ENCODE peak calls at places on chromosomes 11 and 22, in nine cellular contexts. W is colonic mucosa, F is GM12864, D is nephron progenitor cell, C is AG04449, Q is spleen, P is Panc1, R is A673, A is BE2C. X is an unnamed sample.

GRCh38 chr11:112871909-112872511 is 89.2 kb upstream of the NCAM1 start:
- DNase-seq in W (no peak), F (no peak), D (no peak), C (no peak), Q (no peak), P (no peak), R (peak; percentile 10), A (peak; percentile 24), X (no peak)

GRCh38 chr11:66457826-66458225 is 8.9 kb upstream of the PELI3 start:
- DNase-seq in W (no peak), F (no peak), D (no peak), C (no peak), Q (no peak), P (no peak), R (no peak), A (no peak), X (no peak)

GRCh38 chr22:23542933-23543332 is 37.2 kb downstream of the IGLL1 start:
- DNase-seq in W (no peak), F (no peak), D (no peak), C (no peak), Q (no peak), P (no peak), R (no peak), A (no peak), X (peak; percentile 50)

GRCh38 chr11:212150-213100 is 4.9 kb downstream of the RIC8A start:
- DNase-seq in W (no peak), F (no peak), D (no peak), C (no peak), Q (no peak), P (no peak), R (no peak), A (no peak), X (no peak)

GRCh38 chr11:73784734-73785133 is 2.9 kb upstream of the MRPL48 start:
- DNase-seq in W (no peak), F (no peak), D (no peak), C (no peak), Q (no peak), P (no peak), R (no peak), A (no peak), X (no peak)

GRCh38 chr11:118889796-118890195 is 6.1 kb downstream of the CXCR5 start:
- DNase-seq in W (no peak), F (no peak), D (no peak), C (no peak), Q (no peak), P (no peak), R (no peak), A (no peak), X (peak; percentile 47)

GRCh38 chr11:66015094-66015881 is 3.5 kb downstream of the CST6 start:
- DNase-seq in W (no peak), F (no peak), D (no peak), C (peak; percentile 5), Q (no peak), P (no peak), R (peak; percentile 87), A (no peak), X (peak; percentile 56)

GRCh38 chr11:29263971-29264682 is 752.7 kb downstream of the KCNA4 start:
- DNase-seq in W (no peak), F (no peak), D (no peak), C (no peak), Q (no peak), P (no peak), R (no peak), A (no peak), X (peak; percentile 46)

GRCh38 chr11:26715133-26715532 is 6.7 kb downstream of the SLC5A12 start:
- DNase-seq in W (no peak), F (no peak), D (no peak), C (no peak), Q (no peak), P (no peak), R (no peak), A (no peak), X (peak; percentile 19)

GRCh38 chr22:38292694-38293093 is 19.9 kb upstream of the TMEM184B start:
- DNase-seq in W (no peak), F (no peak), D (no peak), C (no peak), Q (no peak), P (no peak), R (no peak), A (no peak), X (no peak)

GRCh38 chr11:117413616-117414015 is 86.0 kb downstream of the CEP164 start:
- DNase-seq in W (no peak), F (no peak), D (no peak), C (no peak), Q (no peak), P (no peak), R (no peak), A (no peak), X (no peak)

GRCh38 chr22:18031670-18032454 is 7.5 kb upstream of the MICAL3 start:
- DNase-seq in W (no peak), F (no peak), D (no peak), C (peak; percentile 92), Q (peak; percentile 38), P (peak; percentile 86), R (peak; percentile 82), A (peak; percentile 24), X (peak; percentile 98)

GRCh38 chr11:91731051-91731450 is 493.6 kb upstream of the FAT3 start:
- DNase-seq in W (no peak), F (no peak), D (no peak), C (no peak), Q (no peak), P (no peak), R (no peak), A (no peak), X (no peak)

GRCh38 chr11:91730620-91731019 is 494.0 kb upstream of the FAT3 start:
- DNase-seq in W (no peak), F (no peak), D (no peak), C (no peak), Q (no peak), P (no peak), R (no peak), A (no peak), X (no peak)

DNA sequence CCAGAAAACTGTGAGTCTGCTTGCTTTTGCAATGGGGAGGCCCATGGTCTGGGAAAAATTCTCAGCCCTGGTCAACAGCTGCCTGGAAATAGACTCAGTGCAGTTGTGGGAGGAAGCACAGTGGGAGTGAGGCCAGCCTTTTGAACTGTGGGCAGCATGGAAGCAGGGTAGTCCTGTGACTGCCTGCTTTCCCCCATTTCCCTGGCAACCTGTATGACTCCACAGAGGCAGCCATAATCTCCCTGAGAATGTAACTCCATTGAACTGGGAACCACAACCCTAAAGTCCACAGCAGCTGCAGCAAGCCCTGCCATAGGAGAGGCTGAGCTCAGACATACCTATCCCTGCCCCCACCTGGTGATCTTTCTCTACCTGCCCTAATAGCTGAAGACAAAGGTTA is 494.5 kb upstream of the FAT3 start:
- DNase-seq in W (no peak), F (no peak), D (no peak), C (no peak), Q (no peak), P (no peak), R (no peak), A (no peak), X (no peak)
- TF ChIP-seq CTCF in W (no peak), F (no peak), D (no peak), C (no peak), Q (no peak), P (no peak), R (no peak), A (no peak), X (no peak)

DNA sequence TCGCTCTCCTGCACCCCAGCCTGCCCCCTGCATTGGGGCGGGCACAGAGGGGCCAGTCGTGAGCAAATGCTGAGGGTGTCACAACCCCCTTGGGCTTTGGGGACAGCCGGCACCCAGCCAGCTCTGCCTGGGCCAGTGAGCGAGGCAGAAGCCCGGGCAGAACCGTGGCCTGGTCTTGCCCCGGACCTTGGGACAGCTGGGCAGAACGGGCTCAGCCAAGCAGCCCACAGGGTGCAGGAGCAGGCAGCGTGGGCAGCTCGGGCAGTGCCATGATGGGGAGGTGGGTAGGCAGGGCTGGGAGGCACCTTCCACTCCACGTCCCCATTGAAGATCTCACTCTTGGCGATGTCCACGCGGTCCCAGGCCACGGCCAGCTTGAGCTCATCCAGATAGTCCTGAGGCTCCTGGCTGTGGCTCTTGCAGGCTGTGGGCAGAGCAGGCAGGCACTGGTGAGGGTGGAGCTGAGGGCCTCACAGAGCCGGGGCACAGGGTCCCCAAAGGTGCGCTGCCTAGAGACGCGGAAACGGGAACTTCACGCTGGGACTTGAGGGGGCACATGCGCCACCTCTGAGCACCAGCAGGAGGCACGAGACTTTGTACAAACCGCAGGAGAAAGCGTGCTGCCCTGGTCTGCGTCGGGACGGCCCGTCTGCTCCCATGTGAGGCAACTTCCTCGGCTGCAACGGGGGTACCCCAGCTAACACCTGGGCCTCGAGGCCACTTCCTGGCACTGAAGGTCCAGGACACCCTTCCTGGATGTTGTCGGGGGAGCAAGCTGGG is 15.2 kb downstream of the TSSC4 start:
- DNase-seq in W (no peak), F (no peak), D (no peak), C (no peak), Q (no peak), P (no peak), R (no peak), A (no peak), X (no peak)
- TF ChIP-seq CTCF in W (no peak), F (peak; percentile 18), D (peak; percentile 19), C (no peak), Q (no peak), P (no peak), R (no peak), A (peak; percentile 4), X (peak; percentile 11)

GRCh38 chr22:48072777-48073176 is 1310.3 kb downstream of the TBC1D22A start:
- DNase-seq in W (no peak), F (no peak), D (no peak), C (no peak), Q (no peak), P (no peak), R (no peak), A (no peak), X (no peak)

GRCh38 chr22:48071828-48072227 is 1309.4 kb downstream of the TBC1D22A start:
- DNase-seq in W (no peak), F (no peak), D (no peak), C (no peak), Q (no peak), P (no peak), R (no peak), A (no peak), X (no peak)

GRCh38 chr22:48071305-48071704 is 1308.9 kb downstream of the TBC1D22A start:
- DNase-seq in W (no peak), F (no peak), D (no peak), C (no peak), Q (no peak), P (no peak), R (no peak), A (no peak), X (no peak)

GRCh38 chr22:48070083-48070482 is 1307.6 kb downstream of the TBC1D22A start:
- DNase-seq in W (no peak), F (no peak), D (no peak), C (no peak), Q (no peak), P (no peak), R (no peak), A (no peak), X (no peak)

GRCh38 chr22:48070760-48071159 is 1308.3 kb downstream of the TBC1D22A start:
- DNase-seq in W (no peak), F (no peak), D (no peak), C (no peak), Q (no peak), P (no peak), R (no peak), A (no peak), X (no peak)
- TF ChIP-seq CTCF in W (no peak), F (no peak), D (no peak), C (no peak), Q (no peak), P (no peak), R (no peak), A (no peak), X (no peak)

DNA sequence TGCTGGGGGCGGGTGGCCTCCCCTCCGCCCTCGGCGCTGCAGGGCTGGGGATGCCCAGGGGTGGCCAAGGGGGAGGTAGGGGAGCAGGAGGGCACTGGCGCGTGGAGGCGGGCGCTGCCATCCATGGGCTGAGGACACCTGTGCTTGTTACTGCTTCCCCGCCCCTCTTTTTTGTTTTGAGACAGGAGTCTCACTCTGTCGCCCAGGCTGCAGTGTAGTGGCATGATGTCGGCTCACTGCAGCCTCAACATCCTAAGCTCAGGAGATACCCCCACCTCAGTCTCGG is 683 bp upstream of the FADS3 start:
- DNase-seq in W (no peak), F (no peak), D (no peak), C (no peak), Q (no peak), P (no peak), R (no peak), A (no peak), X (no peak)
- TF ChIP-seq CTCF in W (no peak), F (peak; percentile 20), D (no peak), C (peak; percentile 16), Q (no peak), P (no peak), R (no peak), A (no peak), X (no peak)

X was measured in MCF 10A.